ENCODE peak calls at places on chromosomes 7 and 10, in five cellular contexts. W, I, P, L and G are unnamed samples.

GRCh38 chr7:142150869-142151268 is 39.4 kb downstream of the MGAM2 start:
- DNase-seq in W (no peak), I (no peak), P (no peak), L (no peak), G (peak; percentile 29)

GRCh38 chr10:1187151-1187854 is 131.1 kb downstream of the WDR37 start:
- DNase-seq in W (no peak), I (no peak), P (no peak), L (no peak), G (no peak)

GRCh38 chr7:4734587-4735365 is 40.6 kb upstream of the AP5Z1 start:
- DNase-seq in W (no peak), I (no peak), P (no peak), L (no peak), G (no peak)

GRCh38 chr10:126207313-126207771 is 180.9 kb downstream of the ADAM12 start:
- DNase-seq in W (no peak), I (no peak), P (no peak), L (peak; percentile 61), G (no peak)

GRCh38 chr10:28375399-28376354 is 72.8 kb upstream of the MPP7 start:
- DNase-seq in W (no peak), I (no peak), P (peak; percentile 51), L (peak; percentile 85), G (peak; percentile 70)

GRCh38 chr10:61565819-61566560 is 96.7 kb upstream of the CABCOCO1 start:
- DNase-seq in W (no peak), I (no peak), P (no peak), L (no peak), G (no peak)

GRCh38 chr7:78265086-78265485 is 466.5 kb downstream of the PHTF2 start:
- DNase-seq in W (no peak), I (no peak), P (no peak), L (no peak), G (no peak)

GRCh38 chr7:142384508-142384922 is 126.7 kb upstream of the PRSS58 start:
- DNase-seq in W (no peak), I (no peak), P (no peak), L (peak; percentile 85), G (peak; percentile 91)

GRCh38 chr7:59079-59825 is 133.1 kb upstream of the FAM20C start:
- DNase-seq in W (no peak), I (no peak), P (no peak), L (no peak), G (peak; percentile 35)

GRCh38 chr10:82234173-82234572 is 359.2 kb downstream of the NRG3 start:
- DNase-seq in W (no peak), I (no peak), P (no peak), L (no peak), G (no peak)

GRCh38 chr7:42856605-42856987 is 55.3 kb downstream of the C7orf25 start:
- DNase-seq in W (no peak), I (no peak), P (no peak), L (no peak), G (no peak)

GRCh38 chr10:110746254-110746826 is 102.2 kb downstream of the RBM20 start:
- DNase-seq in W (peak; percentile 38), I (peak; percentile 79), P (peak; percentile 85), L (peak; percentile 56), G (no peak)

GRCh38 chr7:30062587-30062986 is 34.4 kb downstream of the PLEKHA8 start:
- DNase-seq in W (peak; percentile 5), I (no peak), P (peak; percentile 49), L (peak; percentile 27), G (no peak)

GRCh38 chr10:34557173-34557572 is 257.9 kb downstream of the PARD3 start:
- DNase-seq in W (no peak), I (no peak), P (no peak), L (no peak), G (no peak)

GRCh38 chr7:85415743-85416142 is 228.9 kb upstream of the SEMA3D start:
- DNase-seq in W (no peak), I (no peak), P (no peak), L (no peak), G (no peak)

GRCh38 chr7:44636041-44636580 is 29.7 kb downstream of the OGDH start:
- DNase-seq in W (no peak), I (peak; percentile 51), P (peak; percentile 46), L (no peak), G (no peak)

DNA sequence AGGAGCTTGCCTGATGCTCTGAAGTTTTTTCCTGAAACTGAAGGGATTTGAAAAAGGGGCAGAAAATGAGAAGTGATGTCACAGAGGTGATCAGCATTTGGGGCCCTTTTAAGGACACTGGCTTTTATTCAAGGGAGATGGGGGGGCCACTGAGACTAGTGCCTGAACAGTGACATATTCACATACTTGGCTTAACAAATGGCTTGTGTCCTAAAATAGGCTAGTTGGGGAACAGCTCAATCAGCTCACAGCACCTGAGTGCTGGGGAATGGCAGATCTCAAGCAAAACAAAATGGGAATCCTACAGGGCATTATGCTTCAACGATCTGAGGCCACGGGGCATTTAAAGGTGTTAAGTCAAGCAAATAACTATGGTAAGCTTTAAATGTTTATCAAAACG is 90.1 kb downstream of the UBE2H start:
- DNase-seq in W (no peak), I (no peak), P (no peak), L (no peak), G (no peak)
- H3K4me1 ChIP-seq in W (peaks cover 37% of the 10 kb centered on the region), I (no peaks in the 10 kb centered on the region), P (peaks cover 2% of the 10 kb centered on the region), L (peaks cover 7% of the 10 kb centered on the region), G (peaks cover 42% of the 10 kb centered on the region)

DNA sequence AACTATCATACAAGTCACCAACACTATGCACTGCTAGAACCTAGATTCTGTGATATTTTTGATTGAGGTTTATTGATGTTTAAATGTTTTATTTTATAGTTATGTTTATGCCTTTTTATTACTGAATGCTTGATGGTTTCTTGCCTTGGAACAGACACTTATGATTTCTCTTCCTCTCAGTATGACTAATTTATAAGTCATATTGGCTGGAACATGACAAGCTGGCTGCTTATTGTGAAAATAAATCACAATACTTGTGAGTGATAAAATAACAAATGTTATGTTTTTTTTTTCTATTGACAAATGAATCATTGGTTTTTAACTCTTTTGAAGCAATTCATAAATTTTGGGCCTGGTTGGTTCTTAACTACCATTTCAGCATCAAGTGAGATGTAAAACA is 142.0 kb upstream of the MALRD1 start:
- DNase-seq in W (no peak), I (no peak), P (no peak), L (peak; percentile 40), G (no peak)
- H3K4me1 ChIP-seq in W (no peaks in the 10 kb centered on the region), I (no peaks in the 10 kb centered on the region), P (no peaks in the 10 kb centered on the region), L (no peaks in the 10 kb centered on the region), G (no peaks in the 10 kb centered on the region)

GRCh38 chr7:139774376-139774775 is 3.4 kb downstream of the HIPK2 start:
- DNase-seq in W (no peak), I (no peak), P (no peak), L (peak; percentile 93), G (peak; percentile 96)
- H3K4me1 ChIP-seq in W (peaks cover 50% of the 10 kb centered on the region), I (no peaks in the 10 kb centered on the region), P (peaks cover 29% of the 10 kb centered on the region), L (peaks cover 20% of the 10 kb centered on the region), G (peaks cover 52% of the 10 kb centered on the region)

DNA sequence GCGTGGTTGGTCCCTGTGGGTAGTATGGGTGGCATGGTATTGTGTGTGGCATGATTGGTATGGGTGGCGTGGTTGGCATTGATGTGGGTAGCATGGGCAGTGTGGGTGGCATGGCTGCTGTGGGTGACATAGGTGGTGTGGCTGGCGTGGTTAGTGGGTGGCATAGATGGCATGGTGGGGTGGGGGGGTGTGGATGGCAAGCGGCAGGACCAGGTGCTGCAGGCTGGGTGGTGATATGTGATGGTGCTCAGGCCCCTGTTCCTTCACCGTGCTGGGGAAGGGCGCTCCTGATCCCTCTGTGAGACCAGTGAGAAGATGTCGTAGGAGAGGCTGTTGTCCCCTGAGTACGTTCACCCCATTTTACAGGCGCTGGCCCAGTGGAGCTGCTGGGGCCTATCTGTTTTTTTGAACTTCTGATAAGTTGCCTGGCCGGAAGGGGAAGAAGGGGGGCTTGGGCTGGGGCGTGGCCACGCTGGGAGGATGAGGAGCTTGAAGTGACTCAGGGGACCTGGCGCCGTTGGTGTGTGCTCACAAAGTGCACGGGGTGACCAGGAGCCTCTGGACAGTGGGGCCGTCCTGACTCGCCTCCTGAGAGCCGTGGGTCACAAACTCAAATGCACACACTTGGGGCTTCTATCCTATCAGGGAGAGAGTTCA is 17.5 kb downstream of the INPP5A start:
- DNase-seq in W (peak; percentile 35), I (no peak), P (no peak), L (no peak), G (peak; percentile 45)
- H3K4me1 ChIP-seq in W (peaks cover 52% of the 10 kb centered on the region), I (no peaks in the 10 kb centered on the region), P (peaks cover 5% of the 10 kb centered on the region), L (no peaks in the 10 kb centered on the region), G (no peaks in the 10 kb centered on the region)

GRCh38 chr7:131003634-131004033 is 269.6 kb upstream of the KLF14 start:
- DNase-seq in W (no peak), I (no peak), P (no peak), L (no peak), G (no peak)
- H3K4me1 ChIP-seq in W (peaks cover 49% of the 10 kb centered on the region), I (no peaks in the 10 kb centered on the region), P (peaks cover 2% of the 10 kb centered on the region), L (peaks cover 18% of the 10 kb centered on the region), G (peaks cover 22% of the 10 kb centered on the region)

GRCh38 chr7:47581442-47581820 is 480 bp downstream of the TNS3 start:
- DNase-seq in W (no peak), I (no peak), P (peak; percentile 73), L (no peak), G (peak; percentile 81)

GRCh38 chr7:47579458-47579857 is 2.5 kb downstream of the TNS3 start:
- DNase-seq in W (no peak), I (no peak), P (no peak), L (no peak), G (no peak)

GRCh38 chr7:47578581-47579270 is 3.2 kb downstream of the TNS3 start:
- DNase-seq in W (no peak), I (no peak), P (peak; percentile 62), L (peak; percentile 72), G (peak; percentile 89)

GRCh38 chr7:47580811-47581331 is 1.0 kb downstream of the TNS3 start:
- DNase-seq in W (no peak), I (no peak), P (no peak), L (no peak), G (peak; percentile 86)

DNA sequence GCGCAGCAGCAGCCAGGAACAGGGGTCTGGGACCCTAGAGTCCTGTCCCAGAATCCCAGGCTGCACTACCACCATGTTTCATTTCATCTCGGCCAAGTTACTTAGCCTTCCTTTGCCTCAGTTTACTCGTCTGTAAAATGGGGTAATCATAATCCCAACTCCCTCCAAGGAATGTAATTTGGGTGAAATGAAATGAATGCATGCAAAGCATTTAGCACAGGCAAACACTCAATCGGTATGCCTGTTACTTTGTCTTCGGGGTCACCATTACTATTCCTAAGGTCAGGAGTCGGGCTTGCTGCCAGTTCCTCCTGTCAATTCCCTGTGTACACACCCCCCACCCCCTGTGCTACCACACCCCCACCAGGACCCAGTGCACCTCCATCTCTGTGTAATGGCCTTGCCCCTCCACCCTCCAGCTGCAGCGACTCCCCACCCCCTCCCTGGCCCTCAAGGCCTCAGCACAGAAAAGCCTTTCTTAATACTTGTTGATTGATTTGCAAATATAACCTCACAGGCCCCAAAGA is 1.7 kb downstream of the TNS3 start:
- DNase-seq in W (no peak), I (no peak), P (peak; percentile 56), L (peak; percentile 50), G (no peak)
- H3K4me1 ChIP-seq in W (no peaks in the 10 kb centered on the region), I (no peaks in the 10 kb centered on the region), P (peaks cover 58% of the 10 kb centered on the region), L (peaks cover 35% of the 10 kb centered on the region), G (peaks cover 59% of the 10 kb centered on the region)